ENCODE peak calls at places on chromosomes 5 and 9, in six cellular contexts. T, E, D, A, P and S are unnamed samples.
A peak's percentile ranks its signal among the peaks of the same experiment; 100 is the strongest.

GRCh38 chr5:179908528-179908927 is 831 bp upstream of the TBC1D9B start:
- DNase-seq in T (no peak), E (no peak), D (peak; percentile 32), A (no peak), P (no peak), S (peak; percentile 11)

GRCh38 chr9:89576404-89576824 is 28.4 kb upstream of the GADD45G start:
- DNase-seq in T (no peak), E (peak; percentile 18), D (peak; percentile 32), A (no peak), P (no peak), S (no peak)

GRCh38 chr5:32420506-32420905 is 24.0 kb downstream of the ZFR start:
- DNase-seq in T (no peak), E (no peak), D (no peak), A (no peak), P (no peak), S (no peak)

GRCh38 chr5:62596691-62597090 is 18.1 kb downstream of the LRRC70 start:
- DNase-seq in T (no peak), E (no peak), D (no peak), A (no peak), P (no peak), S (no peak)

GRCh38 chr5:75009559-75010230 is 42.7 kb downstream of the GCNT4 start:
- DNase-seq in T (no peak), E (no peak), D (no peak), A (no peak), P (no peak), S (no peak)

GRCh38 chr5:90096415-90097081 is 313.0 kb downstream of the CETN3 start:
- DNase-seq in T (peak; percentile 71), E (peak; percentile 91), D (peak; percentile 10), A (no peak), P (peak; percentile 23), S (no peak)

GRCh38 chr5:169745441-169746146 is 108.5 kb downstream of the DOCK2 start:
- DNase-seq in T (no peak), E (no peak), D (no peak), A (peak; percentile 59), P (no peak), S (no peak)

GRCh38 chr5:100691545-100691944 is 156.4 kb downstream of the FAM174A start:
- DNase-seq in T (no peak), E (no peak), D (no peak), A (no peak), P (no peak), S (no peak)

GRCh38 chr5:127909078-127909477 is 174.5 kb upstream of the SLC12A2 start:
- DNase-seq in T (peak; percentile 26), E (peak; percentile 59), D (peak; percentile 42), A (no peak), P (no peak), S (peak; percentile 8)

GRCh38 chr9:78273761-78274160 is 23.2 kb upstream of the PSAT1 start:
- DNase-seq in T (no peak), E (no peak), D (no peak), A (no peak), P (no peak), S (no peak)

GRCh38 chr9:3553076-3553765 is 27.4 kb upstream of the RFX3 start:
- DNase-seq in T (no peak), E (no peak), D (no peak), A (no peak), P (no peak), S (no peak)

GRCh38 chr5:151660616-151661015 is 26.1 kb downstream of the SPARC start:
- DNase-seq in T (no peak), E (no peak), D (no peak), A (no peak), P (no peak), S (no peak)

GRCh38 chr5:126965061-126965475 is 65.3 kb downstream of the MARCHF3 start:
- DNase-seq in T (no peak), E (no peak), D (no peak), A (no peak), P (no peak), S (no peak)

GRCh38 chr9:79763861-79764260 is 192.1 kb downstream of the TLE4 start:
- DNase-seq in T (no peak), E (no peak), D (no peak), A (peak; percentile 40), P (peak; percentile 20), S (peak; percentile 76)

GRCh38 chr5:6837095-6837494 is 123.9 kb downstream of the TENT4A start:
- DNase-seq in T (no peak), E (no peak), D (no peak), A (no peak), P (no peak), S (no peak)

GRCh38 chr5:138515571-138516275 is 27.3 kb downstream of the ETF1 start:
- DNase-seq in T (no peak), E (no peak), D (no peak), A (no peak), P (no peak), S (peak; percentile 50)

GRCh38 chr9:134501266-134502181 is 140.1 kb upstream of the COL5A1 start:
- DNase-seq in T (no peak), E (no peak), D (no peak), A (no peak), P (no peak), S (no peak)

GRCh38 chr5:64505769-64506566 is at the start of gene RGS7BP:
- DNase-seq in T (peak; percentile 59), E (no peak), D (no peak), A (peak; percentile 13), P (peak; percentile 14), S (peak; percentile 39)

GRCh38 chr5:79956173-79956670 is 34.8 kb downstream of the MTX3 start:
- DNase-seq in T (peak; percentile 35), E (peak; percentile 8), D (no peak), A (no peak), P (no peak), S (no peak)

GRCh38 chr5:134975078-134975715 is 7.5 kb downstream of the CATSPER3 start:
- DNase-seq in T (peak; percentile 51), E (no peak), D (peak; percentile 71), A (no peak), P (no peak), S (no peak)

GRCh38 chr5:135688385-135688784 is 109.6 kb upstream of the CXCL14 start:
- DNase-seq in T (no peak), E (no peak), D (no peak), A (no peak), P (no peak), S (no peak)

GRCh38 chr9:86282979-86283535 is 719 bp upstream of the ISCA1 start:
- DNase-seq in T (no peak), E (no peak), D (no peak), A (no peak), P (no peak), S (no peak)

GRCh38 chr5:125293223-125293622 is 546.8 kb upstream of the ZNF608 start:
- DNase-seq in T (no peak), E (no peak), D (no peak), A (no peak), P (no peak), S (no peak)

GRCh38 chr5:32092938-32093812 is 80.9 kb downstream of the GOLPH3 start:
- DNase-seq in T (peak; percentile 81), E (peak; percentile 52), D (peak; percentile 75), A (peak; percentile 73), P (peak; percentile 59), S (peak; percentile 66)

DNA sequence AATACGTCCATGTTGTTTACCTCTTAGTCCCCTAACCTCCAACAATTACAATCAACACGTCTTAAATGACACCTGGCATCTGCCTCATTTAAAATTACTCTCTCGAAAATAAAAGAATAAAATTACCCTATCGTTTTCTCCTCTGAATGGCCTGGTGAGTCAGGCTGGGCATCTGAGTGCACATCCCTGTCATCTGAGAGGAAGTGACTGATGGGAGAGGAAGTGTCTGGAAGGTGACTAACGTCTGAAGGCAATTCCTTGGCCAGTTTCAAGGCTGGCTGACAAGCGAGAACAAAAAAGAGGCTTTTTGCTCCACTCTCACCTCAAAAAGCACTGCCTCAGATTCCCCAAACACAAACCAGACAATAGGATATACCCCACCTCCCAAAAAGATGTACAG is 57.7 kb downstream of the MAPKAP1 start:
- DNase-seq in T (peak; percentile 70), E (peak; percentile 74), D (no peak), A (no peak), P (no peak), S (no peak)
- TF ChIP-seq POLR2A in T (no peak), E (no peak), D (no peak), A (no peak), P (no peak), S (no peak)

DNA sequence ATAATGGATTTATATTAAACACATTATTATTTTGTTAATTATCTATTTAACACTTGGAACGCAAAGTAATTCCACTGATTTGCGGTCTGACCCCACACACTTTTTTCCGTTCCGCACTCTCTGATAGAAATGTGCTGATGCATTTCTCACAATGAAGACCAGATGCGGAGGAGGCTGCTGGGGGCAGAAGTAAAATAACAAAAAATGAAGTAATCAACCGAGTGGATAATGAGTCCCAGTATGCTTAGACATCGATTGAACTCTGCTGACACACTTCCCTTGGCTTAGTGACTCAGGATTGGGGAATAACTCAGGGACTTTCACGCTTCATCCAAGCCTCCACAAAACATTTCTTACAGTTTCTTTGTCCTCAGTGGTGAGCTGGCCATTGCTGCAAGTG is 201.1 kb downstream of the ADAMTS12 start:
- DNase-seq in T (no peak), E (no peak), D (no peak), A (no peak), P (no peak), S (no peak)
- H3K4me3 ChIP-seq in T (no peak overlapping the region), E (no peak overlapping the region), D (no peak overlapping the region), A (no peak overlapping the region), P (no peak overlapping the region), S (no peak overlapping the region)

DNA sequence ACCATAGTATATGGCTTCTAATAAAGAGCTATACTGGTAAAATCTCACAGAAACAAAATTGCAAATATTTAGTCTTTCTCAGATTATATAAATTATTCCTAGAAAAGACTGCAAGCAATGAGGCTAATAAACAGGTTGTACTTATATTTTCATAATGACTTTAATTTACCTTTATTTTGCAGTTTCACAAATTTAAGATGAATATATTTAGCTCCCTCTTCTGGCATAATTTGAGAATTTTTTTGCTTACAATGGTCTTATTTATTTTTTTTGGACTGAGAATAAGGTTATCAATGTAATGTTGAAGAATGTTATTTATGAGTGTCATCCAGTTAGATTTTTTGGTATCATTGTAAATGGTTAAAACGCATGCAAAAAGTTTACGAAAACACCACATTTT is 56.7 kb downstream of the PIK3R1 start:
- DNase-seq in T (no peak), E (no peak), D (no peak), A (no peak), P (no peak), S (no peak)
- H3K4me1 ChIP-seq in T (peaks cover 66% of the 10 kb centered on the region), E (no peaks in the 10 kb centered on the region), D (peaks cover 46% of the 10 kb centered on the region), A (peaks cover 6% of the 10 kb centered on the region), P (peaks cover 20% of the 10 kb centered on the region), S (peaks cover 17% of the 10 kb centered on the region)

DNA sequence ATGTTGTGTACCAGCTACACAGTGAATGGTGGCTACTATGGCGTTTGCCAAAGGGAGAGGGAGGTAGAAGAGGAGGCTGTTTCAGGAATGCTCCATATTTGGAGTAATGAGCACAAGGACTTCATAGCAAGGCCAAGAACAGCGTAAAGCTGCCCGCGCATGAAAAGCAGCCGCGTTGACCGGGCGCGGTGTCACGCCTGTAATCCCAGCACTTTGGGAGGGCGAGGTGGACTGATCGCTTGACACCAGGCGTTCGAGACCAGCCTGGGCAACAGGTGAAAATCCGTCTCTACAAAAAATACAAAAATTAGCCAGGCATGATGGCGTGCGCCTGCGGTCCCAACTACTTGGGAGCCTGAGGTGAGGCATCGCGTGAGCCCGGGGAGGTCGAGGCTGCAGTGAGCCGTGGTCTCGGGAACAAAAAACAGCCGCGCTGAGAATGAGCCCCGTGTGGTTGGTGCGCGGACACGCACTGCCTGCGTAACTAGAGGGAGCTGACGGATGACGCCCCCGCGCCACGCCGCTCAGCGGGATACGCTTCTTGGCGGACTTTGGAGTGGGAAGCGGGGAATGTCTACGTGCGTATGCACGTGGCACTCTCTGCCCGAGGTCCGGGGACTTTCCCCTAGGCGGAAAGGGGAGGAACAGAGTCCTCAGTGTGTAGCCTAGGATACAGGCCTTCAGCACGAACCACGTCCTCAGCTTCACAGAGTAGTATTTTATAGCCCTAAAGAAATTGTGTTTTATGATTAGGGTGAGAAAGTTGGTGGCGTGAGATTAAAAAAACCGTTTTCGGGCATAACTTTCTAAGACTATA is at the start of gene RMRP:
- DNase-seq in T (peak; percentile 99), E (peak; percentile 99), D (peak; percentile 99), A (peak; percentile 97), P (peak; percentile 97), S (peak; percentile 98)
- TF ChIP-seq POLR2A in T (no peak), E (no peak), D (peak; percentile 74), A (peak; percentile 72), P (peak; percentile 85), S (peak; percentile 81)